ENCODE peak calls at places on chromosomes 1 and 21, in nine cellular contexts. One of them, this sample, is unnamed.

GRCh38 chr1:165910764-165911421 is 83.5 kb downstream of the UCK2 start:
- DNase-seq in GM03348: no peak
- DNase-seq in DMS 273 treated with DMSO at 0.1 percent for 48 hours: no peak
- DNase-seq in GM12891: no peak
- DNase-seq in iris pigment epithelial cell: no peak
- DNase-seq in endodermal cell: peak
- DNase-seq in fibroblast of lung: peak
- DNase-seq in fibroblast of mammary gland: peak
- DNase-seq in activated T-cell treated with anti-CD3 and anti-CD28 coated beads for 24 hours: no peak
- DNase-seq in this sample: no peak

GRCh38 chr1:243979396-243979795 is 71.7 kb upstream of the ZBTB18 start:
- DNase-seq in GM03348: no peak
- DNase-seq in DMS 273 treated with DMSO at 0.1 percent for 48 hours: no peak
- DNase-seq in GM12891: no peak
- DNase-seq in iris pigment epithelial cell: no peak
- DNase-seq in endodermal cell: no peak
- DNase-seq in fibroblast of lung: no peak
- DNase-seq in fibroblast of mammary gland: no peak
- DNase-seq in activated T-cell treated with anti-CD3 and anti-CD28 coated beads for 24 hours: no peak
- DNase-seq in this sample: no peak

GRCh38 chr1:147167361-147167760 is 4.9 kb downstream of the PRKAB2 start:
- DNase-seq in GM03348: peak
- DNase-seq in DMS 273 treated with DMSO at 0.1 percent for 48 hours: no peak
- DNase-seq in GM12891: no peak
- DNase-seq in iris pigment epithelial cell: peak
- DNase-seq in endodermal cell: no peak
- DNase-seq in fibroblast of lung: peak
- DNase-seq in fibroblast of mammary gland: peak
- DNase-seq in activated T-cell treated with anti-CD3 and anti-CD28 coated beads for 24 hours: no peak
- DNase-seq in this sample: no peak

GRCh38 chr1:7613106-7613850 is 157.8 kb upstream of the VAMP3 start:
- DNase-seq in GM03348: no peak
- DNase-seq in DMS 273 treated with DMSO at 0.1 percent for 48 hours: no peak
- DNase-seq in GM12891: no peak
- DNase-seq in iris pigment epithelial cell: no peak
- DNase-seq in endodermal cell: no peak
- DNase-seq in fibroblast of lung: no peak
- DNase-seq in fibroblast of mammary gland: no peak
- DNase-seq in activated T-cell treated with anti-CD3 and anti-CD28 coated beads for 24 hours: no peak
- DNase-seq in this sample: no peak

GRCh38 chr21:35372201-35372600 is 323.1 kb upstream of the RUNX1 start:
- DNase-seq in GM03348: no peak
- DNase-seq in DMS 273 treated with DMSO at 0.1 percent for 48 hours: no peak
- DNase-seq in GM12891: no peak
- DNase-seq in iris pigment epithelial cell: no peak
- DNase-seq in endodermal cell: no peak
- DNase-seq in fibroblast of lung: no peak
- DNase-seq in fibroblast of mammary gland: no peak
- DNase-seq in activated T-cell treated with anti-CD3 and anti-CD28 coated beads for 24 hours: no peak
- DNase-seq in this sample: no peak

GRCh38 chr1:239814306-239814881 is 277.3 kb upstream of the FMN2 start:
- DNase-seq in GM03348: peak
- DNase-seq in DMS 273 treated with DMSO at 0.1 percent for 48 hours: no peak
- DNase-seq in GM12891: no peak
- DNase-seq in iris pigment epithelial cell: peak
- DNase-seq in endodermal cell: peak
- DNase-seq in fibroblast of lung: peak
- DNase-seq in fibroblast of mammary gland: peak
- DNase-seq in activated T-cell treated with anti-CD3 and anti-CD28 coated beads for 24 hours: no peak
- DNase-seq in this sample: peak

GRCh38 chr1:174623640-174624039 is 175.9 kb downstream of the GPR52 start:
- DNase-seq in GM03348: no peak
- DNase-seq in DMS 273 treated with DMSO at 0.1 percent for 48 hours: no peak
- DNase-seq in GM12891: no peak
- DNase-seq in iris pigment epithelial cell: no peak
- DNase-seq in endodermal cell: no peak
- DNase-seq in fibroblast of lung: no peak
- DNase-seq in fibroblast of mammary gland: no peak
- DNase-seq in activated T-cell treated with anti-CD3 and anti-CD28 coated beads for 24 hours: no peak
- DNase-seq in this sample: no peak

GRCh38 chr1:85629532-85629920 is 49.0 kb downstream of the CCN1 start:
- DNase-seq in GM03348: no peak
- DNase-seq in DMS 273 treated with DMSO at 0.1 percent for 48 hours: no peak
- DNase-seq in GM12891: no peak
- DNase-seq in iris pigment epithelial cell: no peak
- DNase-seq in endodermal cell: no peak
- DNase-seq in fibroblast of lung: peak
- DNase-seq in fibroblast of mammary gland: no peak
- DNase-seq in activated T-cell treated with anti-CD3 and anti-CD28 coated beads for 24 hours: no peak
- DNase-seq in this sample: no peak

GRCh38 chr1:154276797-154277196 is 4.4 kb downstream of the HAX1 start:
- DNase-seq in GM03348: no peak
- DNase-seq in DMS 273 treated with DMSO at 0.1 percent for 48 hours: no peak
- DNase-seq in GM12891: no peak
- DNase-seq in iris pigment epithelial cell: no peak
- DNase-seq in endodermal cell: peak
- DNase-seq in fibroblast of lung: no peak
- DNase-seq in fibroblast of mammary gland: no peak
- DNase-seq in activated T-cell treated with anti-CD3 and anti-CD28 coated beads for 24 hours: no peak
- DNase-seq in this sample: peak